ENCODE peak calls at places on chromosome 9, in five cellular contexts. P is lower lobe of right lung, E is cardiac muscle cell, O is astrocyte, G is mesendoderm. U is an unnamed sample.

GRCh38 chr9:4855861-4856260 is 63.1 kb downstream of the RCL1 start:
- DNase-seq in P (no peak), E (no peak), O (peak), G (no peak), U (no peak)

GRCh38 chr9:126173929-126174328 is 152.7 kb upstream of the MVB12B start:
- DNase-seq in P (no peak), E (no peak), O (no peak), G (no peak), U (no peak)

GRCh38 chr9:4576448-4576847 is 85.6 kb upstream of the PLPP6 start:
- DNase-seq in P (no peak), E (no peak), O (no peak), G (no peak), U (no peak)

GRCh38 chr9:124339603-124340146 is 75.6 kb downstream of the PSMB7 start:
- DNase-seq in P (peak), E (no peak), O (no peak), G (no peak), U (no peak)

GRCh38 chr9:122777935-122778671 is 10.6 kb upstream of the OR5C1 start:
- DNase-seq in P (no peak), E (no peak), O (peak), G (no peak), U (no peak)

GRCh38 chr9:133483611-133484010 is 4.7 kb upstream of the SLC2A6 start:
- DNase-seq in P (peak), E (no peak), O (no peak), G (no peak), U (no peak)

GRCh38 chr9:84811726-84812074 is 142.2 kb downstream of the NTRK2 start:
- DNase-seq in P (no peak), E (no peak), O (no peak), G (no peak), U (no peak)

GRCh38 chr9:33092634-33093033 is 16.2 kb upstream of the SMU1 start:
- DNase-seq in P (no peak), E (no peak), O (no peak), G (no peak), U (no peak)

GRCh38 chr9:14343948-14344547 is 30.1 kb upstream of the NFIB start:
- DNase-seq in P (no peak), E (no peak), O (no peak), G (no peak), U (peak)

GRCh38 chr9:9791621-9792020 is 821.2 kb downstream of the PTPRD start:
- DNase-seq in P (no peak), E (peak), O (no peak), G (no peak), U (no peak)

GRCh38 chr9:80649001-80649420 is 1040.3 kb downstream of the TLE1 start:
- DNase-seq in P (no peak), E (peak), O (peak), G (peak), U (no peak)

GRCh38 chr9:124839612-124840299 is 13.5 kb upstream of the WDR38 start:
- DNase-seq in P (no peak), E (peak), O (no peak), G (peak), U (no peak)

GRCh38 chr9:104740596-104740995 is 6.9 kb upstream of the NIPSNAP3A start:
- DNase-seq in P (no peak), E (peak), O (peak), G (no peak), U (no peak)

GRCh38 chr9:26723486-26723885 is 169.1 kb downstream of the CAAP1 start:
- DNase-seq in P (no peak), E (peak), O (no peak), G (peak), U (peak)

GRCh38 chr9:133786371-133786753 is 48.2 kb upstream of the SARDH start:
- DNase-seq in P (no peak), E (no peak), O (no peak), G (no peak), U (no peak)

GRCh38 chr9:72728031-72728770 is 206.8 kb downstream of the TMC1 start:
- DNase-seq in P (no peak), E (no peak), O (no peak), G (no peak), U (no peak)

GRCh38 chr9:95753762-95754465 is 121.6 kb upstream of the ERCC6L2 start:
- DNase-seq in P (no peak), E (peak), O (no peak), G (no peak), U (peak)

GRCh38 chr9:135226369-135227050 is 139.0 kb downstream of the OLFM1 start:
- DNase-seq in P (peak), E (no peak), O (no peak), G (no peak), U (no peak)

GRCh38 chr9:95373069-95373681 is 55.7 kb upstream of the FANCC start:
- DNase-seq in P (no peak), E (no peak), O (no peak), G (no peak), U (no peak)

GRCh38 chr9:15426019-15426418 is 3.3 kb downstream of the SNAPC3 start:
- DNase-seq in P (no peak), E (no peak), O (no peak), G (no peak), U (no peak)

GRCh38 chr9:88488166-88488565 is 46.8 kb upstream of the NXNL2 start:
- DNase-seq in P (no peak), E (no peak), O (no peak), G (no peak), U (no peak)

DNA sequence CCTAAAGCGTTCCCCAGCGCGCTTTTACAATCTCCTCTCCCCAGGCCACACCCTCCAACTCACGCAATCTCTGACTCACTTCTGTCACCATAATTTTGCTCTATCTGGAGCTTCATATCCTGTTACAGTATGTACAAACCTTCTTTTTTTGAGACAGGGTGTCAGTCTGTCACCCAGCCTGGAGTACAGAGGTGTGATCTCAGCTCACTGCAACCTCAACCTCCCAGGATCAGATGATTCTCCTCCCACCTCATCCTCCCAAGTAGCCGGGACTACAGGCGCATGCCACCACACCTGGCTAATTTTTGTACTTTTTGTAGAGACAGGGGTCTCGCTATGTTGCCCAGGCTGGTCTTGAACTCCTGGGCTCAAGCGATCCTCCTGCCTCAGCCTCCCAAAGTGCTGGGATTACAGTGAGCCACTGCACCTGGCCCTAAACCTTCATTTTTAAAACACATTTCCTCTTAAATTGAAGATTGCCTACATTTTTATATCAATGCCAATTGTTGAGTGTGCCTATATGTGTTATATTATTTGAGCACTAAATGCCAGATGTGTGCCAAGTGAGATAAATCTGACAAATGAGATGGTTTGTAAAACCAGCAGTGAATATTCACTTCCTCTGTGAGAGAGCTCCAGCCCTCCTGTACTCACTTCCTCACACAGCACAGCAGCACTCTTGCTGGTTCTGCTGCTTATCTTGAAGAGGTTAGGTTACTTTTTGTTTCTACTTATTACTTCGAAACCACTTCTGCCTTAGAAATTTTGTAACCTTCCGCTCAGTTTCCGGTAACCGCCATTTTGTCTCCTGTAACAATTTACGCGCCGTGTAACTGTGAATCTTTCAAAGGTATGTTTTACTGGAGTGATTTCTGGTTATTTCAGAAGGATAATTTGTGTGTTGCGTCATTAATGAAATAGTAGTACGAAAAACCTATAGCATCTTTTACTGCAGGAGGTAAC is 57.9 kb downstream of the DOCK8 start:
- DNase-seq in P (peak), E (no peak), O (no peak), G (no peak), U (peak)
- H3K4me3 ChIP-seq in P (peak), E (no peak), O (no peak), G (no peak), U (peak)

GRCh38 chr9:131704195-131704983 is 35.5 kb downstream of the RAPGEF1 start:
- DNase-seq in P (no peak), E (no peak), O (no peak), G (no peak), U (no peak)
- H3K27ac ChIP-seq in P (peak), E (no peak), O (no peak), G (no peak), U (peak)

DNA sequence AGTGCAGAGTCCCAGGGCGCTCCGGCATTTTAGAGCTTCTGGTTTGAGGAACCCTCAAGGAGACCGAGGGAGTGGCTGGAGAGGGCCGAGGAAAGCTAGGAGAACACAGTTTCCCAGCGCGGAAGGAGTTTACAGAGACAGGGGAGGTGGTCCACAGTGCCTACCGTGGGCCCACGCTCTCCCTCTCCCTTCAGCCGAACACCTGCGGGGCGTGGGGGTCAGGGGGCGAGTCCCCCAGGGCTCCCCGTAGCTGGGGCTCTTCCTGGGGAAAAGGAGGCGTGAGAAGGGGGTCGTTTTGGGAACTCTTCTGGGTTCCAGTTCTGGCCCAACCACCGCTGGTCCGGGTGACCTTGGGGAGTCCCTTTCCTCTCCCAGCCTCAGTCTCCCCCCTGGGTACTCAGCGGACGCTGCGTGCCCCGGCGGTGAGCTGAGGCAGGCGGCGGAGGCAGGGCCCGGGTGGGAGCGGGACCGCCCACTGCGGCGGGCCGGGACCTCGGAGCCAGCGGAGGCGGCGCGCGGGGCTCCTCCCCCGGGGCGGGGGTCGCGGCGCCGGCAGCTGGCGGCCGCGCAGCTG is 368 bp upstream of the FRMPD1 start:
- DNase-seq in P (no peak), E (no peak), O (no peak), G (no peak), U (no peak)
- H3K4me3 ChIP-seq in P (peak), E (peak), O (no peak), G (no peak), U (peak)

DNA sequence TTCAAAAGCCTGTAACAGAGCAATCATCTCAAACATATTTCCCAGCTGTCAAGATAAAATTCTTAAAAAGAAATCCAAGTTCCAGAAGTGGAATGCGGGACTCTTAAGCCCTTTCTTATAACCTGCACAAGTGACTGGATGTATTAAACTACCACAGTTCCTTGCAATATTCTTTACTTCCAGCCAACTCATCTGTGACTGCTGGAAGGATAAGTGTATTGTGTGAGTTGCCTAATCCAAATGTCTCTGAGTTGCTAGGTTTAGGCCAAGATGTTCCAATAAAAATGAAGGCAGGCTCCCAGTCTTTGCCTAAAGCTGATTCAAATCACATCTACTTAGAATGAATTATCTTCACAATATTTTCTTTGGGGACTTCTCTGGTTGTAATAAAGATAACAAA is 159.2 kb upstream of the SLC24A2 start:
- DNase-seq in P (no peak), E (peak), O (no peak), G (no peak), U (no peak)
- H3K27ac ChIP-seq in P (no peak), E (no peak), O (no peak), G (no peak), U (no peak)

GRCh38 chr9:129606161-129607025 is 14.5 kb downstream of the C9orf50 start:
- DNase-seq in P (no peak), E (peak), O (no peak), G (no peak), U (peak)
- H3K4me3 ChIP-seq in P (no peak), E (no peak), O (no peak), G (no peak), U (no peak)

GRCh38 chr9:112011051-112011620 is 114.5 kb downstream of the UGCG start:
- DNase-seq in P (no peak), E (no peak), O (no peak), G (no peak), U (no peak)
- H3K27ac ChIP-seq in P (no peak), E (no peak), O (no peak), G (no peak), U (no peak)

U was measured in heart left ventricle.